ENCODE peak calls at places on chromosomes 2 and 18, in six cellular contexts. F is mucosa of descending colon, E is ovary, A is fibroblast of lung, N is pancreas, Q is kidney. O is an unnamed sample.

GRCh38 chr2:26632624-26633185 is 8.5 kb downstream of the CIB4 start:
- DNase-seq in F (no peak), A (no peak), E (no peak), Q (peak; percentile 18), N (no peak), O (no peak)

GRCh38 chr2:189439342-189439741 is 1.9 kb upstream of the WDR75 start:
- DNase-seq in F (no peak), A (no peak), Q (no peak), N (no peak), E (no peak), O (no peak)

GRCh38 chr2:37877457-37878315 is 47.4 kb upstream of the RMDN2 start:
- DNase-seq in E (no peak), Q (no peak), A (peak; percentile 45), N (no peak), F (peak; percentile 69), O (no peak)

GRCh38 chr2:203804766-203805484 is 62.6 kb upstream of the CTLA4 start:
- DNase-seq in E (no peak), Q (no peak), A (peak; percentile 83), F (no peak), N (no peak), O (no peak)

GRCh38 chr2:210954508-210954907 is 398.1 kb downstream of the CPS1 start:
- DNase-seq in A (peak; percentile 2), N (no peak), F (no peak), Q (no peak), E (no peak), O (no peak)

GRCh38 chr2:12008425-12009061 is 262.1 kb downstream of the LPIN1 start:
- DNase-seq in E (no peak), Q (no peak), N (no peak), A (peak; percentile 76), F (no peak), O (no peak)

GRCh38 chr2:62732262-62732777 is 26.8 kb downstream of the EHBP1 start:
- DNase-seq in Q (no peak), A (no peak), F (no peak), N (no peak), E (no peak), O (no peak)

GRCh38 chr2:206259615-206260426 is 14.6 kb upstream of the ZDBF2 start:
- DNase-seq in N (no peak), A (no peak), F (no peak), E (no peak), Q (no peak), O (no peak)

GRCh38 chr2:50551018-50551726 is 480.8 kb downstream of the NRXN1 start:
- DNase-seq in E (no peak), Q (no peak), A (no peak), F (no peak), N (no peak), O (no peak)

GRCh38 chr2:241950878-241951331 is 81.4 kb downstream of the RTP5 start:
- DNase-seq in A (peak; percentile 40), F (peak; percentile 88), Q (peak; percentile 92), N (peak; percentile 69), E (peak; percentile 90), O (peak; percentile 58)

GRCh38 chr2:150674283-150674682 is 186.8 kb upstream of the RND3 start:
- DNase-seq in N (no peak), F (no peak), Q (no peak), A (peak; percentile 39), E (no peak), O (no peak)

GRCh38 chr2:54608224-54608623 is 115.2 kb upstream of the EML6 start:
- DNase-seq in E (no peak), N (no peak), F (no peak), A (no peak), Q (no peak), O (no peak)

GRCh38 chr2:106970471-106971261 is 84.7 kb upstream of the ST6GAL2 start:
- DNase-seq in E (no peak), N (no peak), Q (no peak), A (peak; percentile 56), F (no peak), O (no peak)

GRCh38 chr2:214808481-214808931 is 977 bp downstream of the BARD1 start:
- DNase-seq in Q (no peak), F (no peak), E (no peak), N (no peak), A (no peak), O (no peak)

GRCh38 chr2:12762976-12763375 is 46.2 kb downstream of the TRIB2 start:
- DNase-seq in E (no peak), Q (no peak), A (peak; percentile 85), F (no peak), N (no peak), O (no peak)

GRCh38 chr2:85754313-85755095 is 713 bp downstream of the ATOH8 start:
- DNase-seq in Q (peak; percentile 85), A (peak; percentile 63), E (peak; percentile 68), N (no peak), F (peak; percentile 37), O (peak; percentile 35)

GRCh38 chr2:166092889-166093288 is 34.9 kb downstream of the SCN1A start:
- DNase-seq in Q (no peak), N (no peak), F (no peak), E (no peak), A (peak; percentile 59), O (no peak)

GRCh38 chr18:12750076-12750707 is 47.4 kb downstream of the PSMG2 start:
- DNase-seq in Q (no peak), N (no peak), A (peak; percentile 39), E (no peak), F (peak; percentile 21), O (no peak)

GRCh38 chr18:50662177-50662576 is 102.3 kb downstream of the MAPK4 start:
- DNase-seq in A (no peak), Q (no peak), F (no peak), N (no peak), E (no peak), O (no peak)

GRCh38 chr2:72892506-72893173 is 5.4 kb downstream of the SPR start:
- DNase-seq in Q (peak; percentile 89), F (peak; percentile 76), E (peak; percentile 75), A (peak; percentile 54), N (peak; percentile 64), O (peak; percentile 54)

GRCh38 chr2:86633094-86633740 is 9.6 kb upstream of the RNF103 start:
- DNase-seq in A (no peak), F (peak; percentile 43), Q (no peak), E (no peak), N (peak; percentile 38), O (no peak)

GRCh38 chr2:205276071-205276777 is 406.1 kb upstream of the NRP2 start:
- DNase-seq in N (no peak), Q (no peak), F (no peak), A (no peak), E (no peak), O (no peak)

GRCh38 chr18:58858591-58859468 is 5.8 kb upstream of the ZNF532 start:
- DNase-seq in N (no peak), Q (no peak), F (peak; percentile 42), E (no peak), A (peak; percentile 62), O (no peak)

GRCh38 chr2:26562811-26563645 is 78.1 kb downstream of the CIB4 start:
- DNase-seq in E (peak; percentile 44), Q (peak; percentile 88), N (peak; percentile 51), F (peak; percentile 41), A (peak; percentile 68), O (no peak)

GRCh38 chr2:159614534-159615186 is 1.7 kb downstream of the BAZ2B start:
- DNase-seq in F (no peak), Q (no peak), E (no peak), N (no peak), A (no peak), O (no peak)
- H3K4me1 ChIP-seq in F (peaks cover 27% of the 10 kb centered on the region), Q (peaks cover 5% of the 10 kb centered on the region), E (peaks cover 1% of the 10 kb centered on the region), N (peaks cover 27% of the 10 kb centered on the region), A (no peaks in the 10 kb centered on the region), O (no peaks in the 10 kb centered on the region)

GRCh38 chr2:181188605-181189004 is 208.2 kb downstream of the UBE2E3 start:
- DNase-seq in E (no peak), F (no peak), N (no peak), A (no peak), Q (no peak), O (no peak)

GRCh38 chr2:181185948-181186347 is 205.5 kb downstream of the UBE2E3 start:
- DNase-seq in N (no peak), Q (no peak), A (peak; percentile 40), E (no peak), F (no peak), O (no peak)

GRCh38 chr2:181185428-181185827 is 205.0 kb downstream of the UBE2E3 start:
- DNase-seq in Q (no peak), N (no peak), F (no peak), E (no peak), A (no peak), O (no peak)

GRCh38 chr2:181178823-181179412 is 198.5 kb downstream of the UBE2E3 start:
- DNase-seq in F (peak; percentile 42), N (no peak), E (no peak), Q (no peak), A (no peak), O (no peak)

GRCh38 chr2:181183878-181184553 is 203.6 kb downstream of the UBE2E3 start:
- DNase-seq in Q (no peak), N (no peak), E (no peak), A (no peak), F (no peak), O (no peak)
- TF ChIP-seq CTCF in Q (no peak), N (no peak), E (no peak), A (no peak), F (no peak), O (no peak)

GRCh38 chr2:222272446-222273035 is 26.3 kb downstream of the PAX3 start:
- DNase-seq in E (no peak), A (no peak), N (no peak), F (no peak), Q (no peak), O (no peak)
- H3K4me1 ChIP-seq in E (no peaks in the 10 kb centered on the region), A (no peaks in the 10 kb centered on the region), N (no peaks in the 10 kb centered on the region), F (no peaks in the 10 kb centered on the region), Q (no peaks in the 10 kb centered on the region), O (no peaks in the 10 kb centered on the region)

GRCh38 chr2:218345491-218346176 is 11.0 kb upstream of the CATIP start:
- DNase-seq in Q (no peak), F (no peak), N (no peak), A (no peak), E (no peak), O (no peak)

GRCh38 chr2:218344090-218344754 is 12.4 kb upstream of the CATIP start:
- DNase-seq in F (no peak), E (no peak), Q (no peak), N (no peak), A (no peak), O (no peak)

GRCh38 chr2:218342837-218343236 is 13.8 kb upstream of the CATIP start:
- DNase-seq in E (no peak), A (no peak), F (no peak), N (no peak), Q (no peak), O (no peak)

GRCh38 chr2:218344755-218345417 is 11.8 kb upstream of the CATIP start:
- DNase-seq in A (no peak), E (no peak), Q (no peak), N (no peak), F (no peak), O (no peak)

DNA sequence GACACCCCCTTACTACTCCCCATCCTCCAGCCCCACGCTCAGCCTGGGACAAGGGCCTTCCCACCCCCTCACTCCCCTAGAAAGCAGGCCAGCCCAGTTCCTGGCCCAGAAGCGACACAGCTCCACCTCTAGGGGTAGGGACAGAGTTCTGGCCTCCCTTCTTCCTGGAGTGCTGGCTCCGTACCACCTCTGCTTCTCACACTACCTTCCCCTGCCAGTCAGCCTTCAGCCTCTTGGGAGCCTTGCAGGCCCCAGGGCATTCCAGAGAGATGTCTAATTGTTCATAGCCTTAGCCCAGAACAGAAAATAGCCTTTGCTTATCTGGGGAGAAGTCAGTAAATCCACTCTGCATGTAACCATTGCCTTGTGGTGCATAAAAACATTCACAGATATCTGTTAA is 13.1 kb upstream of the CATIP start:
- DNase-seq in F (no peak), Q (no peak), N (no peak), E (no peak), A (peak; percentile 71), O (no peak)
- TF ChIP-seq CTCF in F (no peak), Q (no peak), N (no peak), E (no peak), A (no peak), O (no peak)

O was measured in CD8-positive, alpha-beta T cell.